ENCODE peak calls at places on chromosome 2, in ten cellular contexts. O, G, C, K, B, E, Z, T, P and Q are unnamed samples.

GRCh38 chr2:70626254-70626990 is 72.8 kb upstream of the TGFA start:
- DNase-seq in O (no peak), G (no peak), C (no peak), K (peak), B (no peak), E (no peak), Z (no peak), T (no peak), P (no peak), Q (no peak)

GRCh38 chr2:161250864-161251436 is 57.3 kb upstream of the PSMD14 start:
- DNase-seq in O (peak), G (peak), C (peak), K (peak), B (no peak), E (no peak), Z (no peak), T (no peak), P (no peak), Q (no peak)

GRCh38 chr2:127576433-127577207 is 41.1 kb downstream of the MYO7B start:
- DNase-seq in O (peak), G (peak), C (peak), K (peak), B (peak), E (no peak), Z (no peak), T (no peak), P (no peak), Q (peak)

GRCh38 chr2:171794918-171795317 is 99.1 kb downstream of the SLC25A12 start:
- DNase-seq in O (no peak), G (no peak), C (no peak), K (peak), B (no peak), E (no peak), Z (no peak), T (no peak), P (no peak), Q (no peak)

GRCh38 chr2:108287169-108287568 is 1.5 kb upstream of the SULT1C2 start:
- DNase-seq in O (no peak), G (no peak), C (no peak), K (no peak), B (no peak), E (no peak), Z (no peak), T (no peak), P (no peak), Q (no peak)

GRCh38 chr2:141906673-141907072 is 224.1 kb downstream of the LRP1B start:
- DNase-seq in O (no peak), G (no peak), C (no peak), K (no peak), B (no peak), E (no peak), Z (no peak), T (no peak), P (no peak), Q (no peak)

GRCh38 chr2:126317797-126318431 is 338.0 kb upstream of the GYPC start:
- DNase-seq in O (no peak), G (peak), C (no peak), K (no peak), B (no peak), E (no peak), Z (no peak), T (no peak), P (no peak), Q (no peak)

GRCh38 chr2:201490291-201490690 is 38.8 kb downstream of the STRADB start:
- DNase-seq in O (no peak), G (no peak), C (no peak), K (no peak), B (no peak), E (no peak), Z (no peak), T (no peak), P (no peak), Q (no peak)

GRCh38 chr2:203498161-203498560 is 36.9 kb downstream of the RAPH1 start:
- DNase-seq in O (peak), G (peak), C (peak), K (no peak), B (no peak), E (no peak), Z (no peak), T (no peak), P (no peak), Q (no peak)

GRCh38 chr2:12282780-12283695 is 433.7 kb upstream of the TRIB2 start:
- DNase-seq in O (no peak), G (no peak), C (no peak), K (no peak), B (no peak), E (no peak), Z (no peak), T (no peak), P (no peak), Q (no peak)

GRCh38 chr2:3316456-3317276 is 61.0 kb downstream of the EIPR1 start:
- DNase-seq in O (no peak), G (no peak), C (no peak), K (no peak), B (no peak), E (no peak), Z (no peak), T (no peak), P (no peak), Q (no peak)

GRCh38 chr2:163877316-163877715 is 141.5 kb upstream of the FIGN start:
- DNase-seq in O (no peak), G (peak), C (peak), K (peak), B (no peak), E (no peak), Z (no peak), T (no peak), P (no peak), Q (no peak)

GRCh38 chr2:29317077-29317517 is 201.9 kb downstream of the CLIP4 start:
- DNase-seq in O (peak), G (no peak), C (peak), K (peak), B (no peak), E (no peak), Z (no peak), T (no peak), P (no peak), Q (no peak)

GRCh38 chr2:7748717-7749415 is 831.7 kb downstream of the RNF144A start:
- DNase-seq in O (no peak), G (no peak), C (peak), K (no peak), B (no peak), E (no peak), Z (no peak), T (no peak), P (peak), Q (no peak)

GRCh38 chr2:111624401-111625156 is 259.4 kb downstream of the ANAPC1 start:
- DNase-seq in O (peak), G (peak), C (peak), K (no peak), B (no peak), E (no peak), Z (no peak), T (no peak), P (no peak), Q (no peak)

GRCh38 chr2:23654756-23655155 is 269.8 kb downstream of the KLHL29 start:
- DNase-seq in O (no peak), G (no peak), C (no peak), K (no peak), B (no peak), E (no peak), Z (no peak), T (no peak), P (no peak), Q (no peak)

GRCh38 chr2:71944183-71944550 is 203.5 kb downstream of the CYP26B1 start:
- DNase-seq in O (no peak), G (no peak), C (no peak), K (no peak), B (no peak), E (no peak), Z (no peak), T (no peak), P (no peak), Q (no peak)

GRCh38 chr2:69499242-69499641 is 62.0 kb upstream of the NFU1 start:
- DNase-seq in O (no peak), G (no peak), C (no peak), K (no peak), B (no peak), E (no peak), Z (no peak), T (no peak), P (no peak), Q (no peak)

GRCh38 chr2:191352536-191352935 is 107.3 kb downstream of the MYO1B start:
- DNase-seq in O (peak), G (peak), C (peak), K (no peak), B (no peak), E (no peak), Z (no peak), T (no peak), P (no peak), Q (no peak)

GRCh38 chr2:163779970-163780597 is 44.3 kb upstream of the FIGN start:
- DNase-seq in O (no peak), G (no peak), C (no peak), K (no peak), B (no peak), E (no peak), Z (no peak), T (no peak), P (no peak), Q (no peak)

GRCh38 chr2:113200736-113201490 is 27.1 kb downstream of the PSD4 start:
- DNase-seq in O (no peak), G (no peak), C (no peak), K (no peak), B (no peak), E (no peak), Z (no peak), T (no peak), P (no peak), Q (no peak)

GRCh38 chr2:237594514-237594871 is 4.0 kb upstream of the RAB17 start:
- DNase-seq in O (no peak), G (no peak), C (no peak), K (no peak), B (no peak), E (no peak), Z (no peak), T (no peak), P (no peak), Q (no peak)

GRCh38 chr2:67994716-67995115 is 68.1 kb downstream of the C1D start:
- DNase-seq in O (no peak), G (no peak), C (no peak), K (no peak), B (no peak), E (no peak), Z (no peak), T (no peak), P (no peak), Q (no peak)

GRCh38 chr2:112605926-112606325 is 21.5 kb downstream of the CHCHD5 start:
- DNase-seq in O (no peak), G (no peak), C (no peak), K (no peak), B (no peak), E (no peak), Z (no peak), T (no peak), P (no peak), Q (no peak)

GRCh38 chr2:215427585-215427984 is 8.3 kb downstream of the FN1 start:
- DNase-seq in O (peak), G (no peak), C (no peak), K (no peak), B (no peak), E (no peak), Z (no peak), T (no peak), P (no peak), Q (no peak)

GRCh38 chr2:241272722-241273551 is 42.5 kb downstream of the HDLBP start:
- DNase-seq in O (peak), G (peak), C (peak), K (peak), B (no peak), E (peak), Z (peak), T (no peak), P (peak), Q (peak)

GRCh38 chr2:224268441-224268840 is 133.5 kb downstream of the FAM124B start:
- DNase-seq in O (peak), G (peak), C (peak), K (no peak), B (no peak), E (no peak), Z (no peak), T (no peak), P (no peak), Q (no peak)

GRCh38 chr2:38521835-38522234 is 80.9 kb downstream of the HNRNPLL start:
- DNase-seq in O (no peak), G (no peak), C (no peak), K (no peak), B (no peak), E (no peak), Z (no peak), T (no peak), P (no peak), Q (no peak)

GRCh38 chr2:237120956-237121720 is 35.4 kb downstream of the COPS8 start:
- DNase-seq in O (peak), G (no peak), C (no peak), K (no peak), B (no peak), E (no peak), Z (no peak), T (no peak), P (no peak), Q (no peak)

GRCh38 chr2:128390991-128391630 is 72.4 kb upstream of the HS6ST1 start:
- DNase-seq in O (no peak), G (no peak), C (no peak), K (no peak), B (no peak), E (no peak), Z (no peak), T (no peak), P (no peak), Q (no peak)

GRCh38 chr2:99159594-99159993 is 4.8 kb downstream of the LIPT1 start:
- DNase-seq in O (no peak), G (no peak), C (no peak), K (no peak), B (no peak), E (no peak), Z (no peak), T (no peak), P (no peak), Q (no peak)